ENCODE peak calls at places on chromosomes 4 and X, in six cellular contexts. A is stimulated activated CD4-positive, alpha-beta T cell treated with anti-CD3 and anti-CD28 coated beads, Interleukin-4, amount 100 ng/mL, for 1 hour; E is bronchial epithelial cell; P is HFF-Myc; F is left ventricle myocardium inferior; K is GM10248. N is an unnamed sample.

GRCh38 chrX:139126493-139126892 is 404.0 kb upstream of the F9 start:
- DNase-seq in A (no peak), E (peak; percentile 51), P (no peak), F (no peak), K (peak; percentile 6), N (no peak)

GRCh38 chrX:135389717-135390116 is 32.0 kb upstream of the SMIM10L2A start:
- DNase-seq in A (no peak), E (peak; percentile 93), P (no peak), F (no peak), K (no peak), N (no peak)

GRCh38 chr4:36722986-36723385 is 441.6 kb downstream of the DTHD1 start:
- DNase-seq in A (no peak), E (no peak), P (no peak), F (no peak), K (no peak), N (no peak)

GRCh38 chrX:153981771-153982533 is 9.4 kb downstream of the TMEM187 start:
- DNase-seq in A (peak; percentile 41), E (no peak), P (no peak), F (peak; percentile 48), K (no peak), N (no peak)

GRCh38 chrX:18753603-18754002 is 46.2 kb downstream of the PPEF1 start:
- DNase-seq in A (no peak), E (no peak), P (no peak), F (no peak), K (no peak), N (no peak)

GRCh38 chr4:186345184-186345583 is 79.2 kb downstream of the F11 start:
- DNase-seq in A (no peak), E (no peak), P (no peak), F (no peak), K (no peak), N (no peak)

GRCh38 chr4:124427095-124427767 is 285.3 kb downstream of the ANKRD50 start:
- DNase-seq in A (no peak), E (peak; percentile 64), P (no peak), F (no peak), K (no peak), N (no peak)

GRCh38 chr4:4289575-4289929 is 402 bp downstream of the LYAR start:
- DNase-seq in A (no peak), E (peak; percentile 20), P (no peak), F (no peak), K (peak; percentile 22), N (peak; percentile 8)

GRCh38 chr4:15653864-15654391 is 1.2 kb downstream of the FBXL5 start:
- DNase-seq in A (no peak), E (no peak), P (no peak), F (no peak), K (peak; percentile 31), N (no peak)

GRCh38 chr4:3257691-3258482 is 8.9 kb downstream of the MSANTD1 start:
- DNase-seq in A (no peak), E (peak; percentile 83), P (no peak), F (no peak), K (no peak), N (no peak)

GRCh38 chr4:115165503-115165902 is 52.1 kb upstream of the NDST4 start:
- DNase-seq in A (no peak), E (no peak), P (no peak), F (no peak), K (no peak), N (no peak)

GRCh38 chr4:4384837-4385236 is 2.1 kb upstream of the NSG1 start:
- DNase-seq in A (peak; percentile 12), E (peak; percentile 55), P (no peak), F (no peak), K (no peak), N (no peak)

GRCh38 chr4:2837904-2838496 is 5.6 kb upstream of the ADD1 start:
- DNase-seq in A (peak; percentile 61), E (no peak), P (no peak), F (no peak), K (no peak), N (no peak)

GRCh38 chr4:3517731-3518510 is 14.3 kb downstream of the LRPAP1 start:
- DNase-seq in A (no peak), E (no peak), P (no peak), F (peak; percentile 10), K (no peak), N (no peak)

GRCh38 chr4:186190456-186191265 is 706 bp upstream of the CYP4V2 start:
- DNase-seq in A (peak; percentile 53), E (peak; percentile 14), P (no peak), F (no peak), K (peak; percentile 57), N (no peak)

GRCh38 chr4:1416948-1417260 is 10.7 kb upstream of the NKX1-1 start:
- DNase-seq in A (no peak), E (no peak), P (no peak), F (no peak), K (no peak), N (no peak)

GRCh38 chr4:38647096-38647819 is 16.7 kb upstream of the KLF3 start:
- DNase-seq in A (no peak), E (no peak), P (no peak), F (no peak), K (no peak), N (no peak)

GRCh38 chrX:12946838-12947544 is 27.9 kb upstream of the TMSB4X start:
- DNase-seq in A (peak; percentile 59), E (peak; percentile 88), P (no peak), F (peak; percentile 40), K (peak; percentile 53), N (peak; percentile 68)

GRCh38 chr4:7649741-7650531 is 215.2 kb upstream of the PSAPL1 start:
- DNase-seq in A (peak; percentile 27), E (peak; percentile 5), P (peak; percentile 98), F (no peak), K (no peak), N (peak; percentile 87)

GRCh38 chr4:17366496-17366895 is 145.4 kb downstream of the QDPR start:
- DNase-seq in A (no peak), E (no peak), P (no peak), F (no peak), K (no peak), N (no peak)

GRCh38 chr4:48571471-48571870 is 81.4 kb downstream of the ZAR1 start:
- DNase-seq in A (no peak), E (no peak), P (no peak), F (no peak), K (no peak), N (no peak)

GRCh38 chr4:16804581-16804980 is 93.9 kb downstream of the LDB2 start:
- DNase-seq in A (no peak), E (no peak), P (no peak), F (no peak), K (no peak), N (no peak)

GRCh38 chrX:74492720-74493201 is 71.5 kb downstream of the SLC16A2 start:
- DNase-seq in A (peak; percentile 16), E (no peak), P (no peak), F (no peak), K (no peak), N (no peak)

GRCh38 chr4:180960758-180961401 is 1282.3 kb upstream of the TENM3 start:
- DNase-seq in A (no peak), E (no peak), P (no peak), F (no peak), K (no peak), N (no peak)

GRCh38 chr4:94571301-94571700 is 119.6 kb downstream of the PDLIM5 start:
- DNase-seq in A (no peak), E (no peak), P (no peak), F (no peak), K (no peak), N (no peak)

GRCh38 chrX:154441984-154442707 is 1.8 kb upstream of the FAM50A start:
- DNase-seq in A (no peak), E (peak; percentile 58), P (no peak), F (no peak), K (no peak), N (no peak)

GRCh38 chr4:107991945-107992625 is 2.4 kb downstream of the HADH start:
- DNase-seq in A (no peak), E (no peak), P (no peak), F (no peak), K (no peak), N (no peak)

GRCh38 chrX:36957425-36958328 is 50.5 kb upstream of the FAM47C start:
- DNase-seq in A (no peak), E (no peak), P (no peak), F (no peak), K (no peak), N (no peak)

N was measured in HS-27A.